ENCODE peak calls at places on chromosomes 3 and 15, in seven cellular contexts. O is neuronal stem cell, F is mesendoderm, C is IMR-90, J is H9, A is trophoblast cell, L is H1. P is an unnamed sample.

GRCh38 chr3:186367631-186368030 is 5.6 kb upstream of the DGKG start:
- DNase-seq in L (no peak), A (no peak), F (no peak), C (no peak), O (no peak), J (no peak), P (no peak)

GRCh38 chr15:94584833-94585244 is 353.5 kb downstream of the MCTP2 start:
- DNase-seq in O (no peak), C (no peak), J (no peak), F (no peak), L (no peak), A (no peak), P (no peak)

GRCh38 chr3:138219255-138219654 is 32.2 kb downstream of the ARMC8 start:
- DNase-seq in O (no peak), L (no peak), J (no peak), A (peak; percentile 73), F (peak; percentile 33), C (no peak), P (no peak)

GRCh38 chr3:7029562-7029961 is 168.6 kb downstream of the GRM7 start:
- DNase-seq in F (no peak), A (no peak), L (no peak), O (no peak), J (no peak), C (no peak), P (no peak)

GRCh38 chr3:120441776-120442175 is 9.0 kb downstream of the FSTL1 start:
- DNase-seq in O (no peak), F (no peak), C (no peak), A (no peak), J (no peak), L (no peak), P (no peak)

GRCh38 chr3:187465503-187465902 is 97.3 kb downstream of the RTP4 start:
- DNase-seq in L (peak; percentile 34), J (peak; percentile 59), C (no peak), A (no peak), F (no peak), O (no peak), P (no peak)

GRCh38 chr3:24802614-24803013 is 308.0 kb upstream of the THRB start:
- DNase-seq in L (no peak), J (no peak), F (no peak), C (no peak), O (no peak), A (no peak), P (no peak)

GRCh38 chr15:77525907-77526581 is 105.4 kb downstream of the HMG20A start:
- DNase-seq in L (no peak), O (no peak), C (no peak), F (no peak), A (no peak), J (no peak), P (no peak)

GRCh38 chr3:18189651-18190050 is 235.5 kb downstream of the SATB1 start:
- DNase-seq in F (no peak), C (peak; percentile 19), O (no peak), A (no peak), J (no peak), L (no peak), P (no peak)

GRCh38 chr3:196168808-196169391 is 42.3 kb downstream of the ZDHHC19 start:
- DNase-seq in C (no peak), L (no peak), F (no peak), A (no peak), O (no peak), J (no peak), P (no peak)

GRCh38 chr3:70539908-70540307 is 227.5 kb upstream of the MDFIC2 start:
- DNase-seq in F (no peak), J (no peak), A (no peak), C (no peak), L (no peak), O (no peak), P (no peak)

GRCh38 chr3:155325263-155325835 is 31.9 kb upstream of the STRIT1 start:
- DNase-seq in F (peak; percentile 39), C (no peak), O (no peak), J (peak; percentile 53), A (no peak), L (no peak), P (no peak)

GRCh38 chr15:85408270-85408746 is 27.9 kb downstream of the AKAP13 start:
- DNase-seq in F (no peak), L (no peak), A (peak; percentile 38), C (no peak), J (no peak), O (no peak), P (no peak)

GRCh38 chr3:33006081-33006480 is 54.6 kb downstream of the CCR4 start:
- DNase-seq in C (no peak), J (peak; percentile 63), O (no peak), A (no peak), L (peak; percentile 21), F (peak; percentile 39), P (peak; percentile 4)

GRCh38 chr3:114827495-114827894 is 319.6 kb downstream of the ZBTB20 start:
- DNase-seq in C (peak; percentile 58), J (no peak), F (peak; percentile 75), L (peak; percentile 1), A (peak; percentile 61), O (peak; percentile 9), P (peak; percentile 55)

GRCh38 chr15:40809051-40809450 is 1.8 kb upstream of the DNAJC17 start:
- DNase-seq in J (no peak), F (no peak), A (no peak), L (no peak), O (no peak), C (no peak), P (no peak)

GRCh38 chr3:18153571-18154173 is 271.5 kb downstream of the SATB1 start:
- DNase-seq in F (peak; percentile 51), L (no peak), C (peak; percentile 69), J (no peak), A (peak; percentile 57), O (peak; percentile 8), P (peak; percentile 56)

GRCh38 chr3:123469323-123469995 is 20.6 kb upstream of the ADCY5 start:
- DNase-seq in F (no peak), J (no peak), C (no peak), O (no peak), A (no peak), L (no peak), P (no peak)

GRCh38 chr15:22933641-22934061 is 46.5 kb downstream of the CYFIP1 start:
- DNase-seq in A (no peak), L (no peak), J (no peak), O (no peak), C (peak; percentile 14), F (no peak), P (no peak)

GRCh38 chr3:72380193-72380592 is 468.1 kb downstream of the SHQ1 start:
- DNase-seq in A (peak; percentile 42), L (no peak), C (peak; percentile 47), F (no peak), J (no peak), O (no peak), P (peak; percentile 62)

GRCh38 chr15:81003023-81003350 is 2.3 kb downstream of the TLNRD1 start:
- DNase-seq in J (no peak), F (no peak), O (no peak), A (no peak), L (no peak), C (no peak), P (no peak)

GRCh38 chr3:124780356-124780755 is 50.1 kb downstream of the UMPS start:
- DNase-seq in C (peak; percentile 68), A (peak; percentile 93), J (no peak), F (peak; percentile 65), O (no peak), L (no peak), P (peak; percentile 85)

GRCh38 chr3:124779751-124780191 is 49.5 kb downstream of the UMPS start:
- DNase-seq in J (no peak), O (no peak), L (no peak), A (no peak), F (no peak), C (no peak), P (no peak)

GRCh38 chr3:124780767-124781485 is 50.7 kb downstream of the UMPS start:
- DNase-seq in A (peak; percentile 79), O (no peak), C (peak; percentile 58), F (peak; percentile 91), J (no peak), L (no peak), P (peak; percentile 97)

GRCh38 chr3:124783696-124784095 is 53.4 kb downstream of the UMPS start:
- DNase-seq in O (no peak), J (no peak), C (peak; percentile 61), A (no peak), F (no peak), L (no peak), P (peak; percentile 90)

GRCh38 chr3:124781706-124782376 is 51.6 kb downstream of the UMPS start:
- DNase-seq in J (no peak), L (no peak), A (no peak), C (no peak), O (no peak), F (no peak), P (no peak)
- H3K27ac ChIP-seq in J (no peak overlapping the region), L (no peak overlapping the region), A (peak overlapping the region; percentile 90), C (no peak overlapping the region), O (no peak overlapping the region), F (peak overlapping the region; percentile 7), P (no peak overlapping the region)

GRCh38 chr3:150080058-150080730 is 109.5 kb upstream of the PFN2 start:
- DNase-seq in O (no peak), F (no peak), L (no peak), C (no peak), A (no peak), J (no peak), P (no peak)
- H2BK5ac ChIP-seq in O (no peak overlapping the region), F (no peak overlapping the region), L (no peak overlapping the region), C (peak overlapping the region; percentile 87), A (peak overlapping the region; percentile 82), J (no peak overlapping the region), P (peak overlapping the region; percentile 31)

DNA sequence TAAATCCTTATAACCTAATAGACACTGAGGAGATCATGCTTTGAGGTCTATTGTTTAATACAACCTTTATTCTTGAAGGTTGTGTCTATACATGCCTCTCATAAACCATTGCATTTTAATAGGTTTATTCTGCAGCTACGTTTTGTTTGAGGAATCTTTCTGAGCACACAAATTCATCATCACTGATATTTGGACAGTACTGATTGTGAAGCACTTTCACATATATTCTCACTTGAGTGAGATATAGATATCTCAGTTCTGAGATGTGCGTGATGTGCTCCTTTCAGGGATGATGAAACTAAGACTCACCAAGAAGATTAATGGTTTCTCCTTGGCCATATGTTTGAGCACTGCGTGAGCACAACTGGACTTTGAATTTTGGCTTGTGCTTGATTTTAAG is 374.4 kb downstream of the LPP start:
- DNase-seq in C (no peak), F (no peak), J (no peak), A (no peak), L (no peak), O (no peak), P (peak; percentile 48)
- H3K79me1 ChIP-seq in C (peaks cover 77% of the 10 kb centered on the region), F (no peaks in the 10 kb centered on the region), J (peaks cover 3% of the 10 kb centered on the region), A (no peaks in the 10 kb centered on the region), L (no peaks in the 10 kb centered on the region), O (no peaks in the 10 kb centered on the region), P (peaks cover 16% of the 10 kb centered on the region)

GRCh38 chr15:71409541-71409940 is 294.3 kb downstream of the THSD4 start:
- DNase-seq in L (no peak), O (no peak), A (no peak), C (no peak), J (no peak), F (no peak), P (no peak)

GRCh38 chr15:71410347-71410746 is 295.1 kb downstream of the THSD4 start:
- DNase-seq in O (no peak), F (no peak), C (no peak), A (no peak), L (no peak), J (no peak), P (no peak)

GRCh38 chr15:71411538-71412482 is 296.5 kb downstream of the THSD4 start:
- DNase-seq in C (peak; percentile 52), L (no peak), O (no peak), A (no peak), F (no peak), J (no peak), P (peak; percentile 10)

GRCh38 chr15:71413419-71413818 is 298.1 kb downstream of the THSD4 start:
- DNase-seq in C (no peak), L (no peak), O (no peak), A (no peak), F (no peak), J (no peak), P (no peak)

GRCh38 chr15:71414778-71415177 is 299.5 kb downstream of the THSD4 start:
- DNase-seq in C (no peak), L (no peak), J (no peak), F (no peak), O (no peak), A (no peak), P (no peak)
- H3K27ac ChIP-seq in C (no peak overlapping the region), L (no peak overlapping the region), J (no peak overlapping the region), F (no peak overlapping the region), O (no peak overlapping the region), A (no peak overlapping the region), P (no peak overlapping the region)

P was measured in mesenchymal stem cell.